ENCODE peak calls at places on chromosomes 13 and 19, in nine cellular contexts. X is NCI-H1694 treated with DMSO at 0.1 percent for 48 hours, D is small intestine, J is WTC11, M is cardiac fibroblast, N is psoas muscle, R is NCI-H774, F is NCI-H1105, U is T-cell. I is an unnamed sample.

GRCh38 chr13:99196466-99197256 is 4.0 kb upstream of the UBAC2 start:
- DNase-seq in X (no peak), D (peak; percentile 44), J (no peak), M (no peak), N (no peak), R (no peak), F (no peak), U (no peak), I (no peak)

GRCh38 chr19:4391701-4392543 is 8.4 kb downstream of the SH3GL1 start:
- DNase-seq in X (no peak), D (peak; percentile 57), J (no peak), M (peak; percentile 90), N (peak; percentile 67), R (no peak), F (no peak), U (no peak), I (no peak)

GRCh38 chr13:67726979-67727378 is 496.8 kb upstream of the PCDH9 start:
- DNase-seq in X (no peak), D (no peak), J (peak; percentile 14), M (no peak), N (no peak), R (no peak), F (no peak), U (no peak), I (peak; percentile 11)

GRCh38 chr19:18093439-18094161 is 4.0 kb upstream of the MAST3 start:
- DNase-seq in X (peak; percentile 37), D (no peak), J (no peak), M (peak; percentile 66), N (no peak), R (no peak), F (no peak), U (no peak), I (no peak)

GRCh38 chr19:2984196-2984490 is 6.8 kb downstream of the TLE6 start:
- DNase-seq in X (no peak), D (no peak), J (no peak), M (peak; percentile 74), N (no peak), R (no peak), F (no peak), U (no peak), I (no peak)

GRCh38 chr13:110471156-110471832 is 90.2 kb downstream of the RAB20 start:
- DNase-seq in X (no peak), D (no peak), J (no peak), M (peak; percentile 11), N (no peak), R (no peak), F (no peak), U (no peak), I (no peak)

GRCh38 chr13:43107780-43108179 is 84.4 kb downstream of the DNAJC15 start:
- DNase-seq in X (no peak), D (peak; percentile 28), J (no peak), M (peak; percentile 69), N (no peak), R (no peak), F (no peak), U (no peak), I (no peak)

GRCh38 chr13:46354143-46355087 is 32.6 kb downstream of the RUBCNL start:
- DNase-seq in X (no peak), D (no peak), J (no peak), M (peak; percentile 97), N (no peak), R (no peak), F (no peak), U (no peak), I (peak; percentile 40)

GRCh38 chr13:23778879-23779278 is 110.3 kb downstream of the MIPEP start:
- DNase-seq in X (no peak), D (no peak), J (no peak), M (peak; percentile 90), N (no peak), R (no peak), F (no peak), U (no peak), I (no peak)

GRCh38 chr19:12485571-12485970 is 955 bp upstream of the ZNF709 start:
- DNase-seq in X (no peak), D (no peak), J (no peak), M (no peak), N (no peak), R (no peak), F (no peak), U (no peak), I (no peak)

GRCh38 chr19:11191273-11191755 is 6.0 kb downstream of the KANK2 start:
- DNase-seq in X (no peak), D (peak; percentile 31), J (peak; percentile 34), M (peak; percentile 87), N (peak; percentile 88), R (no peak), F (no peak), U (no peak), I (peak; percentile 32)

GRCh38 chr19:48565090-48565489 is 13.1 kb downstream of the SULT2B1 start:
- DNase-seq in X (no peak), D (no peak), J (no peak), M (peak; percentile 59), N (no peak), R (no peak), F (no peak), U (no peak), I (peak; percentile 58)

GRCh38 chr19:10819124-10820060 is 16.6 kb downstream of the TMED1 start:
- DNase-seq in X (no peak), D (no peak), J (no peak), M (no peak), N (no peak), R (no peak), F (no peak), U (no peak), I (no peak)

GRCh38 chr13:106232680-106233079 is 302.8 kb downstream of the EFNB2 start:
- DNase-seq in X (no peak), D (no peak), J (no peak), M (no peak), N (no peak), R (no peak), F (peak; percentile 80), U (no peak), I (no peak)

GRCh38 chr13:77687799-77688198 is 9.7 kb upstream of the SLAIN1 start:
- DNase-seq in X (no peak), D (no peak), J (no peak), M (no peak), N (no peak), R (no peak), F (no peak), U (no peak), I (no peak)

GRCh38 chr13:28220166-28220565 is 81.8 kb downstream of the PAN3 start:
- DNase-seq in X (no peak), D (no peak), J (no peak), M (peak; percentile 56), N (no peak), R (no peak), F (no peak), U (no peak), I (no peak)

GRCh38 chr19:49690073-49690655 is 752 bp upstream of the CPT1C start:
- DNase-seq in X (peak; percentile 48), D (no peak), J (no peak), M (no peak), N (no peak), R (peak; percentile 31), F (no peak), U (no peak), I (no peak)

GRCh38 chr19:9910625-9911024 is 25.7 kb downstream of the OLFM2 start:
- DNase-seq in X (no peak), D (no peak), J (no peak), M (no peak), N (no peak), R (no peak), F (no peak), U (no peak), I (no peak)